ENCODE peak calls at places on chromosomes 3 and 15, in five cellular contexts. M is mesothelial cell of epicardium; B is fibroblast of the aortic adventitia; X is CD4-positive, CD25-positive, alpha-beta regulatory T cell; N is stimulated activated CD8-positive, alpha-beta memory T cell treated with anti-CD3 and anti-CD28 coated beads, Interleukin-12 subunit alpha, Interleukin-12 subunit beta, amount 100 ng/mL, for 1 hour. L is an unnamed sample.
A peak's percentile ranks its signal among the peaks of the same experiment; 100 is the strongest.

GRCh38 chr15:68424754-68425390 is 7.1 kb downstream of the ITGA11 start:
- DNase-seq in M (no peak), B (no peak), X (no peak), N (no peak), L (no peak)

GRCh38 chr3:171135536-171135935 is 109.0 kb upstream of the SLC2A2 start:
- DNase-seq in M (no peak), B (no peak), X (no peak), N (no peak), L (no peak)

GRCh38 chr3:132326251-132326650 is 9.0 kb downstream of the ACP3 start:
- DNase-seq in M (no peak), B (no peak), X (no peak), N (no peak), L (no peak)

GRCh38 chr3:181567446-181568075 is 144.2 kb upstream of the SOX2 start:
- DNase-seq in M (no peak), B (peak; percentile 51), X (no peak), N (no peak), L (no peak)

GRCh38 chr15:90083954-90084607 is 18.2 kb downstream of the IDH2 start:
- DNase-seq in M (no peak), B (no peak), X (no peak), N (no peak), L (no peak)

GRCh38 chr15:68982002-68982401 is 32.5 kb upstream of the NOX5 start:
- DNase-seq in M (no peak), B (no peak), X (no peak), N (no peak), L (no peak)

GRCh38 chr3:168239287-168239686 is 143.6 kb upstream of the GOLIM4 start:
- DNase-seq in M (no peak), B (no peak), X (no peak), N (no peak), L (no peak)

GRCh38 chr3:51967384-51968174 is at the start of gene PCBP4:
- DNase-seq in M (no peak), B (no peak), X (peak; percentile 31), N (no peak), L (no peak)

GRCh38 chr3:185069583-185070030 is 83.3 kb downstream of the C3orf70 start:
- DNase-seq in M (no peak), B (no peak), X (no peak), N (no peak), L (no peak)